ENCODE peak calls at places on chromosomes 1 and 21, in ten cellular contexts. N is stimulated activated CD4-positive, alpha-beta T cell treated with anti-CD3 and anti-CD28 coated beads, Interleukin-1b, Interleukin-23, amount 100 ng/mL, for 1 hour; G is thyroid gland; D is NCI-H345; Y is activated CD4-positive, alpha-beta T cell treated with anti-CD3 and anti-CD28 coated beads, Interleukin-2, amount 10 ng/mL, durations not matched to agents 24 days and 14 days; W is B cell; Z is cardiac muscle cell; E is activated CD4-positive, CD25-positive, alpha-beta regulatory T cell; U is endothelial cell; X is activated naive CD8-positive, alpha-beta T cell treated with anti-CD3 and anti-CD28 coated beads, Interleukin-2, amount 50 U/mL, for 24 hours. A is an unnamed sample.

GRCh38 chr1:55310517-55310927 is 95.4 kb upstream of the USP24 start:
- DNase-seq in Y (no peak), U (no peak), D (no peak), G (no peak), N (no peak), W (no peak), X (peak), E (no peak), Z (peak), A (no peak)

GRCh38 chr1:1106510-1107221 is 9.2 kb downstream of the C1orf159 start:
- DNase-seq in G (no peak), E (no peak), W (no peak), N (no peak), U (no peak), X (no peak), D (no peak), Y (no peak), Z (no peak), A (no peak)

GRCh38 chr21:43321611-43322010 is 105.3 kb downstream of the SIK1 start:
- DNase-seq in G (no peak), D (no peak), N (no peak), U (no peak), W (no peak), E (no peak), Z (no peak), X (no peak), Y (no peak), A (no peak)

GRCh38 chr1:236016782-236017400 is 48.0 kb downstream of the NID1 start:
- DNase-seq in D (no peak), U (no peak), N (no peak), X (no peak), Z (no peak), E (no peak), W (no peak), G (no peak), Y (no peak), A (no peak)

GRCh38 chr21:41342035-41342434 is 19.8 kb upstream of the MX2 start:
- DNase-seq in Y (no peak), U (no peak), W (no peak), D (no peak), G (no peak), E (no peak), N (no peak), Z (no peak), X (no peak), A (no peak)

GRCh38 chr1:213723187-213723586 is 264.6 kb upstream of the PROX1 start:
- DNase-seq in G (no peak), W (no peak), E (no peak), Y (no peak), U (no peak), Z (no peak), X (no peak), D (no peak), N (no peak), A (no peak)

GRCh38 chr1:197440730-197441129 is 172.7 kb downstream of the CRB1 start:
- DNase-seq in D (no peak), Z (peak), X (no peak), G (no peak), Y (no peak), N (no peak), E (no peak), U (no peak), W (no peak), A (no peak)

GRCh38 chr1:41482001-41482765 is 2.3 kb downstream of the EDN2 start:
- DNase-seq in X (no peak), W (no peak), N (no peak), D (peak), U (no peak), G (peak), Y (no peak), Z (no peak), E (no peak), A (no peak)

GRCh38 chr1:40004857-40005256 is 35.7 kb upstream of the CAP1 start:
- DNase-seq in E (no peak), D (no peak), X (no peak), Y (no peak), G (no peak), U (no peak), Z (no peak), W (no peak), N (no peak), A (no peak)

GRCh38 chr21:34320006-34320405 is 43.8 kb upstream of the KCNE2 start:
- DNase-seq in N (no peak), E (no peak), W (no peak), D (no peak), Y (no peak), U (no peak), X (no peak), G (peak), Z (no peak), A (no peak)

GRCh38 chr21:45912611-45913415 is 68.8 kb upstream of the COL6A1 start:
- DNase-seq in W (no peak), Y (no peak), N (no peak), Z (no peak), G (no peak), D (no peak), X (no peak), E (no peak), U (no peak), A (no peak)

GRCh38 chr1:91645031-91645430 is 144.4 kb downstream of the CDC7 start:
- DNase-seq in Z (no peak), N (no peak), W (no peak), E (no peak), X (no peak), D (no peak), Y (no peak), U (no peak), G (peak), A (no peak)

GRCh38 chr1:107523061-107523460 is 382.2 kb downstream of the NTNG1 start:
- DNase-seq in E (no peak), G (no peak), Z (no peak), X (no peak), Y (no peak), U (no peak), N (no peak), W (no peak), D (no peak), A (no peak)

GRCh38 chr1:170145691-170146676 is at the start of gene NTMT2:
- DNase-seq in X (no peak), N (no peak), W (no peak), D (peak), Y (peak), Z (peak), E (no peak), G (no peak), U (no peak), A (no peak)

GRCh38 chr1:201307760-201308499 is 24.6 kb downstream of the PKP1 start:
- DNase-seq in X (no peak), W (no peak), G (peak), Y (no peak), U (no peak), E (no peak), D (peak), N (no peak), Z (no peak), A (no peak)

GRCh38 chr1:231053493-231054162 is 13.6 kb upstream of the FAM89A start:
- DNase-seq in W (peak), E (no peak), D (peak), X (no peak), N (no peak), Y (peak), Z (peak), U (no peak), G (peak), A (no peak)